ENCODE peak calls at places on chromosomes 5 and 9, in four cellular contexts. Q is naive thymus-derived CD4-positive, alpha-beta T cell; S is CD4-positive, alpha-beta memory T cell; U is aorta. T is an unnamed sample.

GRCh38 chr9:129330711-129331279 is 152.7 kb upstream of the IER5L start:
- DNase-seq in Q (no peak), S (no peak), U (no peak), T (no peak)

GRCh38 chr5:59517926-59518585 is 375.5 kb downstream of the PDE4D start:
- DNase-seq in U (no peak), S (no peak), Q (no peak), T (no peak)

GRCh38 chr5:66769839-66770617 is 173.8 kb downstream of the MAST4 start:
- DNase-seq in Q (no peak), S (no peak), U (no peak), T (no peak)

GRCh38 chr5:55410840-55411239 is 103.1 kb downstream of the MTREX start:
- DNase-seq in S (no peak), U (no peak), Q (no peak), T (no peak)

GRCh38 chr9:36744678-36745077 is 172.0 kb downstream of the MELK start:
- DNase-seq in U (no peak), S (no peak), Q (no peak), T (no peak)

GRCh38 chr9:99605016-99605743 is 216.5 kb upstream of the NR4A3 start:
- DNase-seq in S (no peak), U (no peak), Q (no peak), T (no peak)

GRCh38 chr9:71765693-71766092 is 2.6 kb downstream of the CEMIP2 start:
- DNase-seq in S (no peak), U (no peak), Q (no peak), T (no peak)

GRCh38 chr9:128192601-128193371 is 1.4 kb upstream of the CIZ1 start:
- DNase-seq in S (peak), Q (peak), U (peak), T (peak)

GRCh38 chr5:126508962-126509279 is 85.7 kb downstream of the GRAMD2B start:
- DNase-seq in S (peak), Q (no peak), U (no peak), T (no peak)

GRCh38 chr5:92378961-92379611 is 996.0 kb upstream of the ARRDC3 start:
- DNase-seq in Q (no peak), S (no peak), U (no peak), T (no peak)

GRCh38 chr5:110940136-110940535 is 131.4 kb upstream of the TSLP start:
- DNase-seq in U (no peak), Q (no peak), S (no peak), T (no peak)

GRCh38 chr9:77011973-77012817 is 7.3 kb upstream of the FOXB2 start:
- DNase-seq in S (peak), Q (peak), U (peak), T (peak)

GRCh38 chr9:8366161-8366926 is 566.8 kb upstream of the DMAC1 start:
- DNase-seq in S (no peak), U (no peak), Q (no peak), T (no peak)

GRCh38 chr5:8940934-8941333 is 604.9 kb downstream of the SEMA5A start:
- DNase-seq in S (no peak), Q (no peak), U (no peak), T (no peak)

GRCh38 chr9:5896863-5897262 is 6.2 kb downstream of the MLANA start:
- DNase-seq in S (no peak), U (no peak), Q (no peak), T (no peak)

GRCh38 chr9:36530224-36530623 is 42.5 kb upstream of the MELK start:
- DNase-seq in U (no peak), Q (no peak), S (no peak), T (no peak)

GRCh38 chr5:5270958-5271605 is 131.0 kb downstream of the ADAMTS16 start:
- DNase-seq in Q (no peak), U (peak), S (no peak), T (peak)

GRCh38 chr9:1619915-1620705 is 395.0 kb upstream of the SMARCA2 start:
- DNase-seq in S (no peak), U (no peak), Q (no peak), T (no peak)

GRCh38 chr9:90658783-90659182 is 16.2 kb upstream of the DIRAS2 start:
- DNase-seq in U (no peak), S (no peak), Q (no peak), T (no peak)

GRCh38 chr5:5419291-5420210 is 2.9 kb upstream of the ICE1 start:
- DNase-seq in S (peak), U (no peak), Q (no peak), T (no peak)

GRCh38 chr9:123406016-123406415 is 50.0 kb downstream of the CRB2 start:
- DNase-seq in S (no peak), Q (no peak), U (peak), T (no peak)

GRCh38 chr5:92944903-92945629 is 636.0 kb downstream of the NR2F1-AS1 start:
- DNase-seq in S (no peak), U (no peak), Q (no peak), T (no peak)

GRCh38 chr5:172828911-172829431 is 5.1 kb upstream of the ERGIC1 start:
- DNase-seq in Q (no peak), S (no peak), U (no peak), T (no peak)

GRCh38 chr5:132830436-132831094 is at the start of gene SHROOM1:
- DNase-seq in S (peak), Q (peak), U (peak), T (no peak)

GRCh38 chr9:72297516-72297915 is 67.5 kb downstream of the ZFAND5 start:
- DNase-seq in Q (no peak), S (no peak), U (no peak), T (no peak)

GRCh38 chr5:150763023-150763793 is 4.4 kb upstream of the DCTN4 start:
- DNase-seq in Q (no peak), U (peak), S (no peak), T (peak)

GRCh38 chr5:82018462-82018861 is 46.6 kb downstream of the ATG10 start:
- DNase-seq in S (no peak), U (no peak), Q (no peak), T (no peak)

GRCh38 chr5:68407312-68408239 is 192.0 kb downstream of the PIK3R1 start:
- DNase-seq in Q (no peak), S (peak), U (no peak), T (no peak)

GRCh38 chr9:87540444-87541105 is 42.9 kb downstream of the DAPK1 start:
- DNase-seq in U (no peak), S (no peak), Q (no peak), T (no peak)

GRCh38 chr9:134179918-134180785 is 15.8 kb upstream of the RNU6ATAC start:
- DNase-seq in U (peak), S (no peak), Q (no peak), T (no peak)

GRCh38 chr5:92676120-92676838 is 904.7 kb downstream of the NR2F1-AS1 start:
- DNase-seq in U (no peak), Q (no peak), S (no peak), T (no peak)

GRCh38 chr5:134227259-134227658 is 1.4 kb upstream of the PPP2CA start:
- DNase-seq in U (no peak), Q (no peak), S (no peak), T (no peak)

GRCh38 chr9:131669234-131670172 is 70.4 kb downstream of the RAPGEF1 start:
- DNase-seq in Q (no peak), U (no peak), S (no peak), T (no peak)

GRCh38 chr5:77437194-77437593 is 54.9 kb downstream of the WDR41 start:
- DNase-seq in U (no peak), S (peak), Q (no peak), T (no peak)

GRCh38 chr9:129999123-129999510 is 43.9 kb downstream of the FNBP1 start:
- DNase-seq in U (no peak), S (no peak), Q (no peak), T (no peak)

GRCh38 chr5:170278611-170279500 is 18.7 kb downstream of the LCP2 start:
- DNase-seq in Q (peak), S (peak), U (peak), T (no peak)

GRCh38 chr5:69049796-69050195 is 44.0 kb upstream of the SLC30A5 start:
- DNase-seq in U (no peak), Q (no peak), S (no peak), T (no peak)

DNA sequence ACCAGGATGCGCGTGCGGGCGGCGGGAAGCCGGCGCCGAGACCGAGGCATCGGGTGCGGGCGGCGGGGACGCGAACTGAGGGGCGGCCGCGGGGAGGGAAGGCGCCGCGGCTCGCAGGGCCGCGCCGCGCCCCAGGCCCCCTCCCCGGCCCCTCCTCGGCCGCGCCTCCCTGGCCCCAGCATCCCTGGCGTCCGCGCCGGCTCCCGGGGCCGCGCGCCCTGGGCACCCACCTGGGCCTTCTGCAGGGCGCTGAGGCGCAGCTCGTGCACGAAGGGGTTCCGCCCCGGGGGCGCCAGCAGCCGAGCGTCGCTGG is 324 bp downstream of the LPCAT1 start:
- DNase-seq in S (no peak), U (peak), Q (no peak), T (no peak)
- H3K4me3 ChIP-seq in S (peak), U (peak), Q (peak), T (peak)

GRCh38 chr5:139755892-139756671 is 39.5 kb upstream of the PSD2 start:
- DNase-seq in S (no peak), U (no peak), Q (no peak), T (no peak)
- H3K4me3 ChIP-seq in S (no peak), U (no peak), Q (no peak), T (peak)

DNA sequence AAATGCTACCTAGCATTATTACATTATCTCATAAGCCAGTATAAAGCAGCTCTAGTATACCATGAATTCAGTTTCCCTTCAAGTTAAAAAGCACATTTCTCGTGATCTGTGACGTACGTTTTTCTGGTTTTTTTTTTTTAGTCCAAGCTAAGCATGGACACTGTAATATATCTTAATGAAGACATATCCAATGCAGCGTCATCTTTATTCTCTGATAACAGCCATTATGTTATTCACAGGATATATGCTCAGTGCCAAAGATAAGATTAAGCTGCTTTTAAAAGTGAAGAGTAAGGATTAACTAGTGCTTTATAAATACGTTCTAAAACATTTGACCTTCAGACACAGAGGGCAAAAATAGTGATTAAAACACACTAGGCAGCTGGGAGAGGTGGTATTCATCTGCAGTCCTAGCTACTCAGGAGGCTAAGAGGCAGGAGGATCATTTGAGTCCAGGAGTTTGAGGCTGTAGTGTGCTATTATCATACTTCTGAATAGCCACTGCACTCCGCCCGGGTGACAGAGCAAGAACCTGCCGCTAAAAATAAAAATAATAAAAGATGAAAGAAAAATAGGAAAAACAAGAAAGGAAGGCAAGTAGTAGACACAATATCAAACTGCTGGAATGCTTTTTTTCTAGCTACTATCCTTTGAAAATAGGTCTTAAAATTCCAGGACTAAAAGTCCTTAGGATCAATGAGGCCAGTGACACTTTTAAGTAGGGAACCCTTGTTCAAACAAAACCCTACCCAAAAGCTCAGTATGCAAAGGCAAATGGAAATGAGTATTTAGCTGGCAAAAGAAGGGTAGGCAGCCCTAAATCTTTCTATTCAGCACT is 7.7 kb downstream of the CSNK1A1 start:
- DNase-seq in Q (no peak), U (no peak), S (no peak), T (no peak)
- H3K4me3 ChIP-seq in Q (no peak), U (no peak), S (no peak), T (no peak)

DNA sequence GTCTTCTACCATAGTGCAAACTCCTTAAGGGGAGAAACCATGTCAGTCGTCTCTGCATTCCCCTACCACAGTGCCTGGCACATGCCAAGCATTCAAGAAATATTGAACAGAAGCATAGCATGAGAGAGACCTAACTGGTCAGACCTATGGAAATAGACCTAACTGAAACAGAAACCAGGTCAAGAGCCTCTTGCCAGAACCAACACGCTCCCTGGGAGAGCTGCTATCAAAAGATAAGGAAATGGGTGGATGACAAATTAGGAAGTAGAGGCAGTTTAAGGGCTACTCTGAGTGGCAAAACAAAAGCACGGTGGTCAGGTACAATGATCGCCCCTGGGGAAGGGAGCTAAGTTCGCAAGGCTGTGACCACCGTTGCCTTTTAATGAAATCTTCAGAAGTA is 66.0 kb upstream of the SMIM15 start:
- DNase-seq in U (no peak), S (no peak), Q (no peak), T (no peak)
- H3K4me3 ChIP-seq in U (no peak), S (no peak), Q (no peak), T (no peak)

GRCh38 chr5:124698774-124699173 is 47.7 kb downstream of the ZNF608 start:
- DNase-seq in U (no peak), S (no peak), Q (no peak), T (no peak)
- H3K4me3 ChIP-seq in U (no peak), S (no peak), Q (no peak), T (no peak)

GRCh38 chr5:151895660-151896040 is 29.0 kb downstream of the GLRA1 start:
- DNase-seq in U (no peak), Q (no peak), S (no peak), T (no peak)
- H3K4me3 ChIP-seq in U (no peak), Q (no peak), S (no peak), T (no peak)

GRCh38 chr9:70413798-70414775 is at the start of gene KLF9:
- DNase-seq in S (peak), U (peak), Q (peak), T (peak)

GRCh38 chr9:70412678-70413426 is 1.6 kb downstream of the KLF9 start:
- DNase-seq in S (peak), U (peak), Q (no peak), T (peak)

GRCh38 chr9:70413427-70413797 is 1.0 kb downstream of the KLF9 start:
- DNase-seq in Q (no peak), U (peak), S (no peak), T (no peak)

GRCh38 chr9:70415476-70415875 is 1.0 kb upstream of the KLF9 start:
- DNase-seq in U (no peak), Q (no peak), S (no peak), T (peak)

GRCh38 chr9:70415041-70415440 is 584 bp upstream of the KLF9 start:
- DNase-seq in S (no peak), U (no peak), Q (no peak), T (no peak)
- H3K4me3 ChIP-seq in S (no peak), U (peak), Q (no peak), T (peak)

DNA sequence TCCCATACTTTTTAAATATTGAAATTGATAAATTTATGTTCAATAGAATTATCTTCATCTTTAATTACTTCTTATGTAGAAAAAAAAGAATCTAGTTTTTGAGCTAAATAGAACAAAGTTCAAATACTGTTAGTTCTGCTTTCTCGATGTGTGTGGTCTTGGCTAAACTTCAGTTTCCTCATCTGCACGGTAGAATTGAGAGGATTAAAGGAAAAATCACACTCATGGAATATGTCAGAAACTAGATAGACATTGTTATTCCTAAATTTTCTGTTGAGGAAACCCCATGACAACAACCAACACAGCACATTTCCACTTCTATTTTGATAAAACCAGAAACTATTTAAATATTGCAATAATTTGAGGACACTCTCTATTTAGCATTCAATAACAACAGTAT is 100.3 kb downstream of the MUSK start:
- DNase-seq in U (no peak), Q (no peak), S (no peak), T (no peak)
- H3K4me3 ChIP-seq in U (no peak), Q (no peak), S (no peak), T (no peak)

T was measured in right atrium auricular region.